ENCODE peak calls at places on chromosomes 1 and 21, in seven cellular contexts. Z, K, A, X, S, E and G are unnamed samples.

GRCh38 chr1:230375795-230376194 is 50.3 kb downstream of the PGBD5 start:
- DNase-seq in Z (no peak), K (no peak), A (no peak), X (no peak), S (no peak), E (no peak), G (no peak)

GRCh38 chr1:100767176-100767876 is 47.8 kb downstream of the VCAM1 start:
- DNase-seq in Z (peak), K (no peak), A (no peak), X (no peak), S (no peak), E (no peak), G (no peak)

GRCh38 chr1:32339363-32339978 is 3.4 kb upstream of the MARCKSL1 start:
- DNase-seq in Z (peak), K (no peak), A (no peak), X (no peak), S (no peak), E (no peak), G (no peak)

GRCh38 chr1:47433037-47433421 is 4.8 kb upstream of the FOXD2 start:
- DNase-seq in Z (no peak), K (no peak), A (no peak), X (no peak), S (no peak), E (no peak), G (no peak)

GRCh38 chr1:45552309-45552708 is 1.7 kb downstream of the AKR1A1 start:
- DNase-seq in Z (no peak), K (no peak), A (no peak), X (no peak), S (no peak), E (no peak), G (no peak)

GRCh38 chr1:121483961-121484424 is 299.2 kb downstream of the SRGAP2C start:
- DNase-seq in Z (peak), K (no peak), A (no peak), X (no peak), S (no peak), E (no peak), G (no peak)

GRCh38 chr1:244013100-244013499 is 38.0 kb upstream of the ZBTB18 start:
- DNase-seq in Z (no peak), K (no peak), A (no peak), X (no peak), S (no peak), E (no peak), G (no peak)

GRCh38 chr21:45979651-45980050 is 1.9 kb upstream of the COL6A1 start:
- DNase-seq in Z (no peak), K (no peak), A (no peak), X (no peak), S (no peak), E (no peak), G (no peak)

GRCh38 chr1:28328228-28328648 is 602 bp upstream of the MED18 start:
- DNase-seq in Z (peak), K (no peak), A (no peak), X (no peak), S (no peak), E (no peak), G (no peak)

GRCh38 chr1:245051349-245052221 is 103.2 kb upstream of the KIF26B start:
- DNase-seq in Z (no peak), K (no peak), A (peak), X (peak), S (no peak), E (no peak), G (no peak)

GRCh38 chr1:147843486-147843885 is 59.1 kb upstream of the GJA8 start:
- DNase-seq in Z (no peak), K (no peak), A (no peak), X (no peak), S (no peak), E (no peak), G (no peak)

GRCh38 chr1:88549536-88549935 is 134.5 kb upstream of the PKN2 start:
- DNase-seq in Z (peak), K (no peak), A (no peak), X (no peak), S (no peak), E (no peak), G (no peak)

GRCh38 chr21:44522753-44523204 is 17.2 kb downstream of the KRTAP10-1 start:
- DNase-seq in Z (no peak), K (no peak), A (no peak), X (no peak), S (no peak), E (no peak), G (peak)

GRCh38 chr21:40128891-40129290 is 261.7 kb downstream of the PCP4 start:
- DNase-seq in Z (no peak), K (no peak), A (no peak), X (no peak), S (no peak), E (no peak), G (no peak)

GRCh38 chr1:85148524-85149250 is 52.1 kb downstream of the SYDE2 start:
- DNase-seq in Z (peak), K (no peak), A (no peak), X (no peak), S (no peak), E (no peak), G (no peak)

GRCh38 chr1:170568197-170568596 is 36.2 kb downstream of the GORAB start:
- DNase-seq in Z (no peak), K (no peak), A (no peak), X (no peak), S (no peak), E (no peak), G (no peak)

GRCh38 chr1:44681905-44682900 is 7.7 kb downstream of the ARMH1 start:
- DNase-seq in Z (no peak), K (no peak), A (peak), X (peak), S (no peak), E (no peak), G (no peak)

GRCh38 chr1:112011231-112011630 is 21.8 kb upstream of the KCND3 start:
- DNase-seq in Z (peak), K (no peak), A (no peak), X (no peak), S (no peak), E (no peak), G (no peak)

GRCh38 chr1:173914366-173914871 is 2.7 kb downstream of the SERPINC1 start:
- DNase-seq in Z (peak), K (no peak), A (peak), X (peak), S (no peak), E (no peak), G (peak)

GRCh38 chr1:223712184-223712855 is at the start of gene CAPN2:
- DNase-seq in Z (peak), K (peak), A (peak), X (peak), S (no peak), E (peak), G (peak)

GRCh38 chr1:51714374-51715019 is 97.6 kb downstream of the OSBPL9 start:
- DNase-seq in Z (no peak), K (no peak), A (no peak), X (no peak), S (no peak), E (no peak), G (no peak)

GRCh38 chr1:64516803-64517568 is 47.1 kb downstream of the CACHD1 start:
- DNase-seq in Z (peak), K (no peak), A (no peak), X (no peak), S (no peak), E (no peak), G (no peak)

DNA sequence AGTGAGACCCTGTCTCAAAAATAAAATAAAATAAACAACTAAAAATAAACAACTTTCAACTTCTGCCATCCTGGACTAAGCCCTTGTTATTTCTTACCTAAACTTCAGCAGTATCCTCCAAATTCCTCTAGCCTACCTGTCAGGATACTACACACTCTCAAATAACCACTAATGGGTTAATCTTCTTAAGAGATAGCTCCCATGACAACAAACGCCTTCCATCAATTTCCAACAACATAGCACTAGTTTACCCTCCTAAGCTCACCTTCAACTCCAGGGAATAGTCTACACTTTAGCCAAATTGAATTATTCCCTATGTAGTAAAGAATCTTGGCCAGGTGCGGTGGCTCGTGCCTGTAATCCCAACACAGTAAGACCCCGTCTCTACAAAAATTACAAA is 11.3 kb downstream of the AUNIP start:
- DNase-seq in Z (no peak), K (no peak), A (no peak), X (no peak), S (no peak), E (no peak), G (no peak)
- TF ChIP-seq CTCF in Z (no peak), K (no peak), A (no peak), X (no peak), S (no peak), E (no peak), G (no peak)

GRCh38 chr1:227729881-227730629 is 5.0 kb downstream of the JMJD4 start:
- DNase-seq in Z (peak), K (no peak), A (peak), X (peak), S (no peak), E (no peak), G (peak)

GRCh38 chr1:227728892-227729143 is 6.3 kb downstream of the JMJD4 start:
- DNase-seq in Z (peak), K (no peak), A (no peak), X (no peak), S (no peak), E (no peak), G (no peak)

GRCh38 chr1:227729144-227729880 is 5.8 kb downstream of the JMJD4 start:
- DNase-seq in Z (peak), K (no peak), A (peak), X (peak), S (no peak), E (no peak), G (no peak)

GRCh38 chr1:227726924-227727599 is 8.0 kb downstream of the JMJD4 start:
- DNase-seq in Z (no peak), K (no peak), A (no peak), X (no peak), S (no peak), E (no peak), G (no peak)

DNA sequence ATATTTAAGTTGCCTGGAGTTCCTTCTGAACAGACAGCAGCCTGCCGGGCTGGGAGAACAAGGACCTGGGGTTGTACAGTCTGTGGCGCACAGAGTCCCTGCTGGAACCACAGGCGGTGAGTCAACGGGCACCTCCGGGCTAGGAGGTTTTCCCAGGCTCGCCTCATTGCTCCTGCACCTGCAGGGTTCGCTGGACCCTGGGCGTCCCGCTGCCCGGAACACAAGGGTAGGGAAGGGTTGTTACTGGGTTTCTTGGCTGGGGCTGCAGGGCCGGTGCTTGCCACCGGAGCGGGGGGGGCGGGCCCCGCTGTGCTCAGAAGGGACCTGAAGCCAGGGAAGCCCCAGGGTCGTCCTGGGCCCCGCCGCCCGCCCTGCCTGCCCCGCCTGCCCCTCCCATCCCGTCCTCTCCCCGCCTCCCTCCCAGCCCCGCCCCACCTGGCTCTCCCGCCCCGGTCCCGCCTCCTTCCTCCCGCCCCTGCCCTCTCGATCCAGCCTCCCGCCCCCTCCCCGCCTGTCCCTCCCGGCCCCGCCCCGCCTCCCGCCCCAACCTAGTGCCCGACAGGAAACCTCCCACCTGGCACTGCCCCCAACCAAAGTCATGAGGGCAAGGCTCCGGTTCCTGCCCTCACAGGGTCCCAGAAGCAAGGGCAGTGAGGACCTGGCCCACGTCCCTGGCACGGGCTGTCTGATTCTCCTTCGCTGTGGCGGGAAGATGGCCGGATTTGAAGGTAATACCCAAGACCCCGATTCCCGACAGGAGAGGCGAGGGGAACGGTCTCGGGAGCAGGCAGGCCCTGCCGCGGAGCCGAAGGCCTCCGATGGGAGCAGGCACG is 6.8 kb downstream of the JMJD4 start:
- DNase-seq in Z (peak), K (no peak), A (peak), X (peak), S (peak), E (peak), G (peak)
- TF ChIP-seq CTCF in Z (no peak), K (no peak), A (no peak), X (no peak), S (no peak), E (no peak), G (no peak)

DNA sequence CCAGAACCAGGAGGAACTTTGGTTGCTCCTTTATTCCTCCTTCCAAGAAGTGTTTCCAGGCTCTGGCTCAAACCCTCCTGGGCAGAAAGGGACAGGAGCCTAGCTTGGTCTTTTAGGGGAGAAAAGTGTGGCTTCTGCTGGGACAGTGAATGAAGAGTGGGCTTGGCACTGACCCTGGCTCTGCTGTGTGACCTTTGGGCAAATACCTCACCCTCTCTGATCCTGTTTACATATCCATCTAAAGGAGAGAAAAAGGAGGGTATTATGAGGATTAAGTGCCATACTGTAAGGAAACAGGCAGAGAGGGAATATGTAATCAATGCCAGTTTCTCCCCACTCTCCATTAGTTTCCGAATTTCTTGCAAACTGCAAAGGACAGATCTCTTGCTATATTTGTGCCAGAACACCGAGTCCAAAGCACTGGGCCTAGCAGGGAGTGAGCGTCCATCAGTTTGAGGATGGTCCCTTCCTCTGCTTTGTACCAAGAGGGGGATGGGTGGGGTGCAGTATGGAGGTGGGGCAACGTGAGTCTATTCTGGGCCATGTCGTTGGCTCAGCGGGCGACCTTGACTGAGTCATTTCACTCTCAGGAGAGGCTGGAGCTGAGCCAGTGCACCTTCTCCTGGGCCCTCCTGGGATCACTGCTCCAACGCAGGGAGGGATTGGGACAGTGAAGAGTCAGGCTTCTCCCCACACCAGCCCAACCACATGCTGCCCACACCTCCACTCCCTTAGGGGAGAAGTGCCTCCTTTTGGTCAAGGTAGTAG is 38.4 kb downstream of the IGSF21 start:
- DNase-seq in Z (no peak), K (no peak), A (no peak), X (no peak), S (no peak), E (no peak), G (no peak)
- TF ChIP-seq CTCF in Z (no peak), K (no peak), A (no peak), X (no peak), S (no peak), E (no peak), G (no peak)

GRCh38 chr1:175472464-175472863 is 270.9 kb downstream of the TNR start:
- DNase-seq in Z (no peak), K (no peak), A (no peak), X (no peak), S (no peak), E (no peak), G (no peak)
- TF ChIP-seq CTCF in Z (no peak), K (no peak), A (no peak), X (no peak), S (no peak), E (no peak), G (no peak)